ENCODE peak calls at places on chromosomes 2 and 18, in seven cellular contexts. One of them, this sample, is unnamed. For H3K27me3, the result is how much of the 10 kb centered on the place peaks cover.

GRCh38 chr2:53455094-53455493 is 312.5 kb upstream of the CHAC2 start:
- DNase-seq in HL-60: no peak
- DNase-seq in thoracic aorta: no peak
- DNase-seq in stomach: no peak
- DNase-seq in left ventricle myocardium inferior: no peak
- DNase-seq in body of pancreas: no peak
- DNase-seq in brain microvascular endothelial cell: no peak
- DNase-seq in this sample: no peak

GRCh38 chr2:126979604-126980003 is 80.9 kb downstream of the TEX51 start:
- DNase-seq in HL-60: no peak
- DNase-seq in thoracic aorta: no peak
- DNase-seq in stomach: no peak
- DNase-seq in left ventricle myocardium inferior: no peak
- DNase-seq in body of pancreas: no peak
- DNase-seq in brain microvascular endothelial cell: no peak
- DNase-seq in this sample: peak

GRCh38 chr2:127479219-127479825 is 47.0 kb downstream of the IWS1 start:
- DNase-seq in HL-60: peak
- DNase-seq in thoracic aorta: no peak
- DNase-seq in stomach: no peak
- DNase-seq in left ventricle myocardium inferior: no peak
- DNase-seq in body of pancreas: no peak
- DNase-seq in brain microvascular endothelial cell: peak
- DNase-seq in this sample: no peak

GRCh38 chr2:200338692-200339091 is 32.2 kb downstream of the SPATS2L start:
- DNase-seq in HL-60: no peak
- DNase-seq in thoracic aorta: no peak
- DNase-seq in stomach: no peak
- DNase-seq in left ventricle myocardium inferior: no peak
- DNase-seq in body of pancreas: peak
- DNase-seq in brain microvascular endothelial cell: peak
- DNase-seq in this sample: no peak

GRCh38 chr2:96502891-96503636 is 2.1 kb downstream of the NEURL3 start:
- DNase-seq in HL-60: no peak
- DNase-seq in thoracic aorta: no peak
- DNase-seq in stomach: no peak
- DNase-seq in left ventricle myocardium inferior: no peak
- DNase-seq in body of pancreas: peak
- DNase-seq in brain microvascular endothelial cell: no peak
- DNase-seq in this sample: no peak

GRCh38 chr2:121665504-121665903 is 16.2 kb upstream of the CLASP1 start:
- DNase-seq in HL-60: no peak
- DNase-seq in thoracic aorta: no peak
- DNase-seq in stomach: no peak
- DNase-seq in left ventricle myocardium inferior: no peak
- DNase-seq in body of pancreas: no peak
- DNase-seq in brain microvascular endothelial cell: no peak
- DNase-seq in this sample: no peak

GRCh38 chr2:65064728-65065552 is 8.7 kb downstream of the CEP68 start:
- DNase-seq in HL-60: peak
- DNase-seq in thoracic aorta: peak
- DNase-seq in stomach: peak
- DNase-seq in left ventricle myocardium inferior: peak
- DNase-seq in body of pancreas: peak
- DNase-seq in brain microvascular endothelial cell: peak
- DNase-seq in this sample: no peak

GRCh38 chr2:190119257-190119656 is 56.7 kb upstream of the MSTN start:
- DNase-seq in HL-60: no peak
- DNase-seq in thoracic aorta: no peak
- DNase-seq in stomach: no peak
- DNase-seq in left ventricle myocardium inferior: peak
- DNase-seq in body of pancreas: peak
- DNase-seq in brain microvascular endothelial cell: no peak
- DNase-seq in this sample: peak

GRCh38 chr18:10590412-10590811 is 64.6 kb downstream of the NAPG start:
- DNase-seq in HL-60: no peak
- DNase-seq in thoracic aorta: no peak
- DNase-seq in stomach: no peak
- DNase-seq in left ventricle myocardium inferior: no peak
- DNase-seq in body of pancreas: no peak
- DNase-seq in brain microvascular endothelial cell: no peak
- DNase-seq in this sample: no peak

GRCh38 chr2:9832586-9832985 is 10.7 kb upstream of the TAF1B start:
- DNase-seq in HL-60: no peak
- DNase-seq in thoracic aorta: no peak
- DNase-seq in stomach: no peak
- DNase-seq in left ventricle myocardium inferior: no peak
- DNase-seq in body of pancreas: no peak
- DNase-seq in brain microvascular endothelial cell: no peak
- DNase-seq in this sample: no peak

GRCh38 chr2:71460595-71461303 is 7.4 kb downstream of the DYSF start:
- DNase-seq in HL-60: no peak
- DNase-seq in thoracic aorta: no peak
- DNase-seq in stomach: no peak
- DNase-seq in left ventricle myocardium inferior: no peak
- DNase-seq in body of pancreas: no peak
- DNase-seq in brain microvascular endothelial cell: no peak
- DNase-seq in this sample: no peak

GRCh38 chr2:23838970-23839369 is 88.0 kb downstream of the ATAD2B start:
- DNase-seq in HL-60: no peak
- DNase-seq in thoracic aorta: no peak
- DNase-seq in stomach: no peak
- DNase-seq in left ventricle myocardium inferior: no peak
- DNase-seq in body of pancreas: no peak
- DNase-seq in brain microvascular endothelial cell: no peak
- DNase-seq in this sample: no peak

GRCh38 chr2:230660294-230661060 is 52.2 kb upstream of the CAB39 start:
- DNase-seq in HL-60: peak
- DNase-seq in thoracic aorta: no peak
- DNase-seq in stomach: peak
- DNase-seq in left ventricle myocardium inferior: peak
- DNase-seq in body of pancreas: peak
- DNase-seq in brain microvascular endothelial cell: no peak
- DNase-seq in this sample: peak

GRCh38 chr2:107402330-107402729 is 424.4 kb upstream of the RGPD4 start:
- DNase-seq in HL-60: peak
- DNase-seq in thoracic aorta: no peak
- DNase-seq in stomach: no peak
- DNase-seq in left ventricle myocardium inferior: no peak
- DNase-seq in body of pancreas: no peak
- DNase-seq in brain microvascular endothelial cell: no peak
- DNase-seq in this sample: no peak

GRCh38 chr18:69528439-69528838 is 127.8 kb downstream of the DOK6 start:
- DNase-seq in HL-60: no peak
- DNase-seq in thoracic aorta: no peak
- DNase-seq in stomach: no peak
- DNase-seq in left ventricle myocardium inferior: no peak
- DNase-seq in body of pancreas: no peak
- DNase-seq in brain microvascular endothelial cell: no peak
- DNase-seq in this sample: no peak

GRCh38 chr2:85769236-85769986 is 15.6 kb downstream of the ATOH8 start:
- DNase-seq in HL-60: no peak
- DNase-seq in thoracic aorta: no peak
- DNase-seq in stomach: no peak
- DNase-seq in left ventricle myocardium inferior: no peak
- DNase-seq in body of pancreas: no peak
- DNase-seq in brain microvascular endothelial cell: no peak
- DNase-seq in this sample: no peak
- TF ChIP-seq CTCF in HL-60: peak
- TF ChIP-seq CTCF in thoracic aorta: peak
- TF ChIP-seq CTCF in stomach: no peak
- TF ChIP-seq CTCF in left ventricle myocardium inferior: peak
- TF ChIP-seq CTCF in body of pancreas: no peak
- TF ChIP-seq CTCF in brain microvascular endothelial cell: peak
- TF ChIP-seq CTCF in this sample: no peak

GRCh38 chr2:74535440-74535965 is 5.8 kb downstream of the HTRA2 start:
- DNase-seq in HL-60: no peak
- DNase-seq in thoracic aorta: no peak
- DNase-seq in stomach: no peak
- DNase-seq in left ventricle myocardium inferior: no peak
- DNase-seq in body of pancreas: no peak
- DNase-seq in brain microvascular endothelial cell: no peak
- DNase-seq in this sample: no peak
- H3K27me3 ChIP-seq in HL-60: under half
- H3K27me3 ChIP-seq in thoracic aorta: under half
- H3K27me3 ChIP-seq in stomach: under half
- H3K27me3 ChIP-seq in left ventricle myocardium inferior: under half
- H3K27me3 ChIP-seq in body of pancreas: under half
- H3K27me3 ChIP-seq in brain microvascular endothelial cell: under half
- H3K27me3 ChIP-seq in this sample: under half

GRCh38 chr18:12014521-12014920 is 33.2 kb downstream of the IMPA2 start:
- DNase-seq in HL-60: no peak
- DNase-seq in thoracic aorta: no peak
- DNase-seq in stomach: no peak
- DNase-seq in left ventricle myocardium inferior: no peak
- DNase-seq in body of pancreas: no peak
- DNase-seq in brain microvascular endothelial cell: no peak
- DNase-seq in this sample: no peak
- TF ChIP-seq CTCF in HL-60: no peak
- TF ChIP-seq CTCF in thoracic aorta: no peak
- TF ChIP-seq CTCF in stomach: no peak
- TF ChIP-seq CTCF in left ventricle myocardium inferior: no peak
- TF ChIP-seq CTCF in body of pancreas: no peak
- TF ChIP-seq CTCF in brain microvascular endothelial cell: no peak
- TF ChIP-seq CTCF in this sample: no peak

GRCh38 chr2:26850565-26850964 is 2.6 kb downstream of the DPYSL5 start:
- DNase-seq in HL-60: no peak
- DNase-seq in thoracic aorta: no peak
- DNase-seq in stomach: no peak
- DNase-seq in left ventricle myocardium inferior: no peak
- DNase-seq in body of pancreas: no peak
- DNase-seq in brain microvascular endothelial cell: no peak
- DNase-seq in this sample: no peak

GRCh38 chr2:26850002-26850431 is 2.1 kb downstream of the DPYSL5 start:
- DNase-seq in HL-60: no peak
- DNase-seq in thoracic aorta: no peak
- DNase-seq in stomach: no peak
- DNase-seq in left ventricle myocardium inferior: no peak
- DNase-seq in body of pancreas: no peak
- DNase-seq in brain microvascular endothelial cell: no peak
- DNase-seq in this sample: peak

GRCh38 chr2:26852405-26853348 is 4.7 kb downstream of the DPYSL5 start:
- DNase-seq in HL-60: no peak
- DNase-seq in thoracic aorta: no peak
- DNase-seq in stomach: no peak
- DNase-seq in left ventricle myocardium inferior: no peak
- DNase-seq in body of pancreas: no peak
- DNase-seq in brain microvascular endothelial cell: no peak
- DNase-seq in this sample: no peak

GRCh38 chr2:26855516-26855915 is 7.6 kb downstream of the DPYSL5 start:
- DNase-seq in HL-60: no peak
- DNase-seq in thoracic aorta: no peak
- DNase-seq in stomach: no peak
- DNase-seq in left ventricle myocardium inferior: no peak
- DNase-seq in body of pancreas: no peak
- DNase-seq in brain microvascular endothelial cell: no peak
- DNase-seq in this sample: no peak

GRCh38 chr2:26854283-26854827 is 6.4 kb downstream of the DPYSL5 start:
- DNase-seq in HL-60: no peak
- DNase-seq in thoracic aorta: no peak
- DNase-seq in stomach: no peak
- DNase-seq in left ventricle myocardium inferior: no peak
- DNase-seq in body of pancreas: no peak
- DNase-seq in brain microvascular endothelial cell: no peak
- DNase-seq in this sample: no peak
- H3K27me3 ChIP-seq in HL-60: under half
- H3K27me3 ChIP-seq in thoracic aorta: under half
- H3K27me3 ChIP-seq in stomach: under half
- H3K27me3 ChIP-seq in left ventricle myocardium inferior: half or more
- H3K27me3 ChIP-seq in body of pancreas: under half
- H3K27me3 ChIP-seq in brain microvascular endothelial cell: under half
- H3K27me3 ChIP-seq in this sample: under half

GRCh38 chr18:76461692-76462325 is 33.2 kb downstream of the ZNF516 start:
- DNase-seq in HL-60: no peak
- DNase-seq in thoracic aorta: no peak
- DNase-seq in stomach: no peak
- DNase-seq in left ventricle myocardium inferior: no peak
- DNase-seq in body of pancreas: no peak
- DNase-seq in brain microvascular endothelial cell: no peak
- DNase-seq in this sample: no peak
- TF ChIP-seq CTCF in HL-60: no peak
- TF ChIP-seq CTCF in thoracic aorta: no peak
- TF ChIP-seq CTCF in stomach: no peak
- TF ChIP-seq CTCF in left ventricle myocardium inferior: no peak
- TF ChIP-seq CTCF in body of pancreas: no peak
- TF ChIP-seq CTCF in brain microvascular endothelial cell: no peak
- TF ChIP-seq CTCF in this sample: no peak

GRCh38 chr2:45002661-45003210 is 6.5 kb downstream of the SIX2 start:
- DNase-seq in HL-60: no peak
- DNase-seq in thoracic aorta: no peak
- DNase-seq in stomach: no peak
- DNase-seq in left ventricle myocardium inferior: no peak
- DNase-seq in body of pancreas: no peak
- DNase-seq in brain microvascular endothelial cell: no peak
- DNase-seq in this sample: no peak
- H3K27me3 ChIP-seq in HL-60: half or more
- H3K27me3 ChIP-seq in thoracic aorta: under half
- H3K27me3 ChIP-seq in stomach: half or more
- H3K27me3 ChIP-seq in left ventricle myocardium inferior: half or more
- H3K27me3 ChIP-seq in body of pancreas: under half
- H3K27me3 ChIP-seq in brain microvascular endothelial cell: under half
- H3K27me3 ChIP-seq in this sample: half or more

DNA sequence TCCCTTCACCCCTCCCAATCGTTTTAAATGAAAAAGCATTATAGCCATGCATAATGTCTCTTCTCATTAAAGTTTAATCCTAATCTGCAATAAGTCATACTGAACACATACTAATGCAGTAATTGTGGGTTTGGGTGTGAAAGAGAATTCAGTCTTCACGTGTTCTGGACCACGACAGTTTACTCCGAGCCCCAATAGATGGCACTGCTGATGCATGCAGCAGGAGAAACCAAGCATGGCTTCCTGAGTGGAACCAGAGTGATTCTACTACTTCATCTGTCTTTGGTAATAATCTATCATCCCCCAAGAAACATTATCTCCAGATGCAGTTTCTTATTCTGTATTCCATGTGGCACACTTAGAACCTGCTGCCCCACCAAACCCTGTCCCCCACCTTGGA is 47.0 kb upstream of the LAMA1 start:
- DNase-seq in HL-60: no peak
- DNase-seq in thoracic aorta: no peak
- DNase-seq in stomach: no peak
- DNase-seq in left ventricle myocardium inferior: no peak
- DNase-seq in body of pancreas: no peak
- DNase-seq in brain microvascular endothelial cell: no peak
- DNase-seq in this sample: peak
- TF ChIP-seq CTCF in HL-60: peak
- TF ChIP-seq CTCF in thoracic aorta: no peak
- TF ChIP-seq CTCF in stomach: no peak
- TF ChIP-seq CTCF in left ventricle myocardium inferior: peak
- TF ChIP-seq CTCF in body of pancreas: no peak
- TF ChIP-seq CTCF in brain microvascular endothelial cell: peak
- TF ChIP-seq CTCF in this sample: peak

GRCh38 chr18:31731628-31732027 is 29.1 kb downstream of the SLC25A52 start:
- DNase-seq in HL-60: no peak
- DNase-seq in thoracic aorta: no peak
- DNase-seq in stomach: no peak
- DNase-seq in left ventricle myocardium inferior: no peak
- DNase-seq in body of pancreas: no peak
- DNase-seq in brain microvascular endothelial cell: no peak
- DNase-seq in this sample: no peak
- H3K27me3 ChIP-seq in HL-60: under half
- H3K27me3 ChIP-seq in thoracic aorta: under half
- H3K27me3 ChIP-seq in stomach: under half
- H3K27me3 ChIP-seq in left ventricle myocardium inferior: under half
- H3K27me3 ChIP-seq in body of pancreas: under half
- H3K27me3 ChIP-seq in brain microvascular endothelial cell: under half
- H3K27me3 ChIP-seq in this sample: under half